ENCODE peak calls at places on chromosomes 11 and 22, in ten cellular contexts. Y, U, V, L, N, M, H, D, F and A are unnamed samples.

GRCh38 chr11:124644426-124645280 is 22.0 kb downstream of the TBRG1 start:
- DNase-seq in Y (peak; percentile 62), U (peak; percentile 32), V (peak; percentile 90), L (peak; percentile 28), N (peak; percentile 82), M (peak; percentile 79), H (no peak), D (no peak), F (peak; percentile 74), A (peak; percentile 51)

GRCh38 chr11:101446238-101446637 is 137.6 kb downstream of the TRPC6 start:
- DNase-seq in Y (no peak), U (no peak), V (no peak), L (peak; percentile 51), N (no peak), M (peak; percentile 89), H (no peak), D (no peak), F (no peak), A (no peak)

GRCh38 chr11:116736763-116737162 is 36.0 kb downstream of the BUD13 start:
- DNase-seq in Y (no peak), U (no peak), V (no peak), L (no peak), N (no peak), M (peak; percentile 9), H (no peak), D (no peak), F (peak; percentile 44), A (no peak)

GRCh38 chr22:31083377-31083768 is 2.3 kb downstream of the SMTN start:
- DNase-seq in Y (no peak), U (no peak), V (peak; percentile 84), L (no peak), N (no peak), M (no peak), H (no peak), D (no peak), F (no peak), A (no peak)

GRCh38 chr11:134266440-134266839 is 9.7 kb upstream of the GLB1L3 start:
- DNase-seq in Y (no peak), U (no peak), V (no peak), L (no peak), N (peak; percentile 40), M (no peak), H (no peak), D (no peak), F (no peak), A (no peak)

GRCh38 chr22:49492308-49492707 is 335.4 kb downstream of the BRD1 start:
- DNase-seq in Y (no peak), U (no peak), V (no peak), L (no peak), N (no peak), M (no peak), H (no peak), D (no peak), F (no peak), A (no peak)

GRCh38 chr11:17631702-17632365 is 84.8 kb downstream of the OTOG start:
- DNase-seq in Y (no peak), U (no peak), V (no peak), L (no peak), N (no peak), M (no peak), H (no peak), D (no peak), F (no peak), A (no peak)

GRCh38 chr22:49195636-49196035 is 632.0 kb downstream of the BRD1 start:
- DNase-seq in Y (no peak), U (no peak), V (no peak), L (no peak), N (no peak), M (no peak), H (no peak), D (no peak), F (no peak), A (no peak)

GRCh38 chr11:72040497-72041363 is 39.6 kb downstream of the NUMA1 start:
- DNase-seq in Y (peak; percentile 92), U (peak; percentile 82), V (peak; percentile 99), L (peak; percentile 77), N (peak; percentile 97), M (peak; percentile 92), H (peak; percentile 95), D (peak; percentile 73), F (peak; percentile 87), A (peak; percentile 92)

GRCh38 chr11:116831790-116832349 is 2.2 kb downstream of the APOC3 start:
- DNase-seq in Y (no peak), U (no peak), V (no peak), L (no peak), N (no peak), M (no peak), H (no peak), D (no peak), F (no peak), A (no peak)

GRCh38 chr11:132718711-132719641 is 813.3 kb downstream of the OPCML start:
- DNase-seq in Y (no peak), U (no peak), V (no peak), L (peak; percentile 29), N (no peak), M (no peak), H (no peak), D (peak; percentile 40), F (no peak), A (no peak)

GRCh38 chr22:48651981-48652538 is 1175.6 kb downstream of the BRD1 start:
- DNase-seq in Y (no peak), U (no peak), V (no peak), L (no peak), N (no peak), M (no peak), H (no peak), D (no peak), F (no peak), A (no peak)

GRCh38 chr11:73972187-73972586 is 10.5 kb downstream of the UCP2 start:
- DNase-seq in Y (no peak), U (no peak), V (peak; percentile 39), L (no peak), N (no peak), M (no peak), H (peak; percentile 20), D (no peak), F (no peak), A (no peak)

GRCh38 chr22:38872831-38873248 is 824 bp upstream of the CBX6 start:
- DNase-seq in Y (no peak), U (no peak), V (peak; percentile 86), L (no peak), N (no peak), M (peak; percentile 46), H (peak; percentile 72), D (no peak), F (no peak), A (no peak)

GRCh38 chr11:30478923-30479322 is 107.2 kb downstream of the MPPED2 start:
- DNase-seq in Y (no peak), U (no peak), V (no peak), L (no peak), N (no peak), M (no peak), H (no peak), D (no peak), F (no peak), A (no peak)

GRCh38 chr22:28799834-28800307 is 498 bp downstream of the XBP1 start:
- DNase-seq in Y (peak; percentile 14), U (no peak), V (peak; percentile 71), L (no peak), N (peak; percentile 84), M (peak; percentile 57), H (peak; percentile 75), D (no peak), F (no peak), A (peak; percentile 66)

GRCh38 chr11:31720225-31720624 is 90.9 kb downstream of the PAX6 start:
- DNase-seq in Y (no peak), U (no peak), V (no peak), L (no peak), N (no peak), M (no peak), H (no peak), D (no peak), F (no peak), A (no peak)

GRCh38 chr11:25734592-25735211 is 597.2 kb upstream of the ANO3 start:
- DNase-seq in Y (peak; percentile 45), U (no peak), V (peak; percentile 28), L (no peak), N (no peak), M (no peak), H (no peak), D (no peak), F (no peak), A (no peak)

GRCh38 chr11:57786436-57786835 is 24.8 kb downstream of the CTNND1 start:
- DNase-seq in Y (no peak), U (no peak), V (no peak), L (no peak), N (no peak), M (peak; percentile 55), H (no peak), D (no peak), F (no peak), A (no peak)

GRCh38 chr11:23543651-23544216 is 683.5 kb upstream of the CCDC179 start:
- DNase-seq in Y (no peak), U (no peak), V (no peak), L (no peak), N (no peak), M (no peak), H (no peak), D (no peak), F (peak; percentile 4), A (no peak)